ENCODE peak calls at places on chromosomes 7 and 10, in nine cellular contexts. Z, M, X, Y, N, F, B, U and I are unnamed samples.
A peak's percentile ranks its signal among the peaks of the same experiment; 100 is the strongest.

GRCh38 chr10:34814228-34815173 is 595 bp downstream of the PARD3 start:
- DNase-seq in X (peak; percentile 44), M (peak; percentile 19), Z (no peak), Y (no peak), F (peak; percentile 26), N (no peak), B (peak; percentile 54), U (peak; percentile 59), I (no peak)

GRCh38 chr7:157488326-157488725 is 151.5 kb downstream of the DNAJB6 start:
- DNase-seq in M (no peak), X (no peak), B (no peak), N (no peak), F (no peak), Y (no peak), Z (no peak), U (no peak), I (peak; percentile 25)

GRCh38 chr7:4000934-4001333 is 681.2 kb upstream of the FOXK1 start:
- DNase-seq in Y (no peak), U (no peak), F (no peak), N (no peak), M (no peak), B (no peak), X (no peak), Z (no peak), I (no peak)

GRCh38 chr10:50650481-50650880 is 26.7 kb upstream of the SGMS1 start:
- DNase-seq in U (no peak), X (no peak), Z (no peak), Y (no peak), B (no peak), M (no peak), N (no peak), F (no peak), I (no peak)

GRCh38 chr7:13197501-13197900 is 510.1 kb downstream of the ARL4A start:
- DNase-seq in U (no peak), X (peak; percentile 33), Y (no peak), N (no peak), Z (no peak), B (no peak), M (peak; percentile 45), F (no peak), I (no peak)

GRCh38 chr10:97540669-97541500 is 31.7 kb upstream of the ANKRD2 start:
- DNase-seq in B (no peak), Z (no peak), N (no peak), X (peak; percentile 64), U (no peak), M (no peak), Y (no peak), F (no peak), I (no peak)

GRCh38 chr10:110753462-110753861 is 109.3 kb downstream of the RBM20 start:
- DNase-seq in X (no peak), M (no peak), U (no peak), Z (no peak), F (no peak), Y (no peak), N (no peak), B (no peak), I (no peak)

GRCh38 chr10:77555591-77556212 is 81.9 kb downstream of the KCNMA1 start:
- DNase-seq in U (peak; percentile 54), X (peak; percentile 32), B (no peak), Z (no peak), Y (no peak), M (peak; percentile 41), N (no peak), F (no peak), I (no peak)

GRCh38 chr7:30874656-30875317 is 36.9 kb upstream of the AQP1 start:
- DNase-seq in M (peak; percentile 13), F (no peak), U (no peak), Y (no peak), Z (no peak), B (no peak), N (no peak), X (no peak), I (no peak)

GRCh38 chr10:68828833-68829232 is 1.5 kb downstream of the STOX1 start:
- DNase-seq in Y (no peak), M (no peak), Z (no peak), F (no peak), N (no peak), B (no peak), U (peak; percentile 1), X (no peak), I (no peak)

GRCh38 chr10:12727832-12728215 is 273.7 kb downstream of the CCDC3 start:
- DNase-seq in X (peak; percentile 65), U (peak; percentile 78), M (no peak), B (no peak), Y (no peak), N (no peak), F (no peak), Z (no peak), I (no peak)

GRCh38 chr10:35391153-35391953 is 55.0 kb downstream of the CCNY start:
- DNase-seq in N (no peak), Y (no peak), X (no peak), Z (no peak), F (no peak), U (no peak), M (no peak), B (no peak), I (no peak)

GRCh38 chr10:108249940-108250339 is 1085.4 kb upstream of the SORCS1 start:
- DNase-seq in B (no peak), U (no peak), M (no peak), X (no peak), Y (no peak), F (no peak), N (no peak), Z (no peak), I (no peak)

GRCh38 chr10:23613900-23614299 is 175.0 kb downstream of the OTUD1 start:
- DNase-seq in Y (no peak), F (no peak), B (no peak), Z (no peak), X (no peak), U (no peak), N (no peak), M (no peak), I (no peak)

GRCh38 chr7:42082144-42082543 is 154.9 kb downstream of the GLI3 start:
- DNase-seq in M (peak; percentile 61), Z (no peak), N (no peak), X (peak; percentile 73), U (peak; percentile 74), B (no peak), F (no peak), Y (peak; percentile 63), I (no peak)

GRCh38 chr10:112120491-112120890 is 63.1 kb downstream of the GPAM start:
- DNase-seq in U (no peak), M (no peak), B (no peak), F (no peak), N (no peak), Y (no peak), X (no peak), Z (no peak), I (no peak)

GRCh38 chr10:44234471-44234850 is 150.4 kb downstream of the CXCL12 start:
- DNase-seq in F (no peak), Z (no peak), B (no peak), X (peak; percentile 51), M (peak; percentile 18), N (no peak), U (no peak), Y (no peak), I (no peak)

GRCh38 chr10:96470108-96470743 is 43.5 kb downstream of the TLL2 start:
- DNase-seq in N (no peak), X (peak; percentile 54), U (no peak), B (no peak), Z (no peak), F (peak; percentile 50), Y (no peak), M (peak; percentile 19), I (peak; percentile 7)

GRCh38 chr10:7417103-7417623 is 6.3 kb upstream of the SFMBT2 start:
- DNase-seq in Z (no peak), U (peak; percentile 54), Y (peak; percentile 26), N (no peak), M (peak; percentile 65), B (no peak), F (no peak), X (peak; percentile 59), I (no peak)